ENCODE peak calls at places on chromosome 5, in ten cellular contexts. O is ascending aorta; A is thyroid gland; W is IMR-90; V is effector memory CD4-positive, alpha-beta T cell; I is cardiac muscle cell; T is suprapubic skin; D is naive thymus-derived CD4-positive, alpha-beta T cell; K is transverse colon; L is DND-41. H is an unnamed sample. For H3K36me3 and H3K27me3, the result is how much of the 10 kb centered on the place peaks cover.

GRCh38 chr5:1975406-1975715 is 92.6 kb upstream of the IRX4 start:
- DNase-seq in D (no peak), T (no peak), O (no peak), A (no peak), K (peak), I (no peak), L (peak), V (no peak), W (no peak), H (no peak)

GRCh38 chr5:160651682-160652645 is 200.0 kb downstream of the ATP10B start:
- DNase-seq in D (no peak), T (no peak), L (no peak), I (no peak), W (no peak), V (no peak), O (no peak), K (no peak), A (no peak), H (no peak)

GRCh38 chr5:128613111-128613510 is 75.1 kb upstream of the FBN2 start:
- DNase-seq in W (no peak), K (no peak), L (no peak), V (no peak), O (no peak), I (no peak), A (no peak), T (no peak), D (no peak), H (no peak)

GRCh38 chr5:146818790-146819189 is 59.8 kb downstream of the PPP2R2B start:
- DNase-seq in I (no peak), V (no peak), W (no peak), K (no peak), A (no peak), T (no peak), D (no peak), O (no peak), L (no peak), H (no peak)

GRCh38 chr5:102681403-102681983 is 73.6 kb upstream of the PAM start:
- DNase-seq in A (peak), T (peak), W (peak), V (peak), I (peak), D (peak), L (peak), O (no peak), K (peak), H (peak)

GRCh38 chr5:75612211-75612579 is 942 bp downstream of the ANKDD1B start:
- DNase-seq in A (no peak), K (no peak), W (no peak), I (no peak), O (no peak), V (no peak), L (no peak), T (no peak), D (no peak), H (no peak)

GRCh38 chr5:63774939-63775338 is 187.3 kb downstream of the HTR1A start:
- DNase-seq in K (no peak), D (no peak), O (no peak), V (no peak), I (no peak), L (no peak), A (no peak), W (no peak), T (no peak), H (no peak)

GRCh38 chr5:149229298-149229937 is 42.2 kb upstream of the AFAP1L1 start:
- DNase-seq in W (no peak), T (no peak), O (no peak), L (no peak), A (no peak), V (no peak), D (no peak), K (no peak), I (no peak), H (no peak)

GRCh38 chr5:41399840-41400239 is 110.6 kb downstream of the PLCXD3 start:
- DNase-seq in D (no peak), O (no peak), T (no peak), K (no peak), W (no peak), A (no peak), V (no peak), I (no peak), L (no peak), H (no peak)

GRCh38 chr5:153404747-153405146 is 85.7 kb upstream of the GRIA1 start:
- DNase-seq in K (no peak), V (no peak), A (no peak), W (no peak), L (no peak), T (no peak), I (peak), D (no peak), O (no peak), H (no peak)

GRCh38 chr5:153562189-153562588 is 71.7 kb downstream of the GRIA1 start:
- DNase-seq in L (no peak), D (no peak), V (no peak), I (no peak), T (no peak), O (no peak), W (peak), K (no peak), A (no peak), H (no peak)

GRCh38 chr5:176697929-176698520 is 50.7 kb downstream of the TSPAN17 start:
- DNase-seq in D (no peak), W (no peak), I (no peak), V (no peak), A (no peak), L (no peak), O (no peak), K (no peak), T (no peak), H (no peak)

GRCh38 chr5:35857004-35857345 is 284 bp downstream of the IL7R start:
- DNase-seq in L (peak), O (no peak), W (no peak), A (no peak), I (no peak), V (no peak), K (no peak), T (no peak), D (no peak), H (no peak)
- H3K27ac ChIP-seq in L (peak), O (no peak), W (peak), A (no peak), I (no peak), V (peak), K (peak), T (no peak), D (peak), H (peak)

DNA sequence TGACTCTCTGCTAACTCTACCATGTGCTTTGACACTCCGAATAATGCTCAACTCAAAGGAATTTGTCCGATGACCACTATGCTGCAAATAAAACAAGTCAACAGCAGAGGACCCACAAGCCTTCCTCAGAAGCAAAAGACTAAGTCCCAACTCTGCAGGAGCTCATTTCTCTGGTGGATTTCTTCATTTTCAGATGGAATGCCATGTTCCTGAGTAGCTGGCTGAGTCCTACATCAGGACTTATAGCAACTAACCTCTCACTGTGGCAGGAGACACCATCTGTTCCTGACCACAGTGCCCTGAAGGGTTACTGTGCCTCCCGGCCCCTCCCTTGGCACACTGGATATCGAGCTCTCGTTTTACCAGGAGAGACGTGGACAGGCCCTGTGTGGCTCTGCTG is 20.8 kb downstream of the LHFPL2 start:
- DNase-seq in V (no peak), O (no peak), W (peak), A (no peak), L (no peak), D (no peak), T (no peak), I (no peak), K (no peak), H (no peak)
- H3K36me3 ChIP-seq in V (under half), O (under half), W (half or more), A (under half), L (under half), D (under half), T (under half), I (under half), K (under half), H (under half)

GRCh38 chr5:58357121-58357520 is 102.8 kb downstream of the PLK2 start:
- DNase-seq in W (peak), I (no peak), V (no peak), L (no peak), D (no peak), K (no peak), T (no peak), A (no peak), O (no peak), H (no peak)
- H3K27me3 ChIP-seq in W (under half), I (under half), V (under half), L (under half), D (under half), K (under half), T (under half), A (under half), O (under half), H (under half)

DNA sequence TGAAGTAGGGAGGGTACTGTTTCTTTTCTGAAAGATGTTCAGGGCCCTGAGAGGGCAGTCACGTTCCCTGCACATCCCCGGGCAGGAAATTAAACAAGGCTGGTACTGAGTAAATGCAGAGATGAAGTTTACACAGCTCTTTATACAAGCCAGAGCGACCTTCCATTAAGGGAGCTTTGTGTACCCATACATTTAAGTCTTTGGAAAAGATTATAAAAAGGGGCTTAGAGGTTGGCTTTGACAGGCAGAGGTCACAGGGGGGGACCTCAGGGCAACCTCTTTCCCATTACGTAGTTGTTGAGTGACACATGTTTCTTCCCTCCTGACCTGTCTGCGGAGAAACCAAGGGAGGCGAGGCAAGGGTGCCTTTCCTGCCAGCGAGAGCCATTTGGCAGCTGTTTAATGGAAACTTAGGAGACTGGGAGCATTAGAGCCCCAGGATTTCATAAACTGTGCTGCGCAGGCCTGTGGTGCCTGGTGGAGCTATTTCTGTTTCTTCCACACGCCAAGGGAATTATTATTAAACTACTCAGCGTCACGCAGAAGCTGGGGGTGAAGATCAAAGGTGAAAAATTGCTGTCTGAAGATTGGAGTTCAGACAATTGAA is 3.1 kb upstream of the SMIM32 start:
- DNase-seq in K (no peak), A (no peak), V (no peak), L (no peak), W (no peak), O (no peak), T (no peak), D (no peak), I (no peak), H (no peak)
- H3K27ac ChIP-seq in K (no peak), A (no peak), V (no peak), L (no peak), W (no peak), O (no peak), T (no peak), D (no peak), I (no peak), H (no peak)

GRCh38 chr5:31435730-31436129 is 96.2 kb downstream of the DROSHA start:
- DNase-seq in L (no peak), V (no peak), A (no peak), T (no peak), O (no peak), K (no peak), D (no peak), I (no peak), W (no peak), H (no peak)
- H3K36me3 ChIP-seq in L (half or more), V (under half), A (under half), T (half or more), O (under half), K (under half), D (under half), I (under half), W (under half), H (under half)

GRCh38 chr5:178371362-178372090 is 138.9 kb upstream of the PHYKPL start:
- DNase-seq in W (no peak), V (no peak), D (no peak), I (no peak), T (no peak), L (no peak), A (no peak), K (no peak), O (no peak), H (no peak)
- H3K27me3 ChIP-seq in W (under half), V (under half), D (under half), I (under half), T (under half), L (under half), A (under half), K (under half), O (under half), H (under half)

DNA sequence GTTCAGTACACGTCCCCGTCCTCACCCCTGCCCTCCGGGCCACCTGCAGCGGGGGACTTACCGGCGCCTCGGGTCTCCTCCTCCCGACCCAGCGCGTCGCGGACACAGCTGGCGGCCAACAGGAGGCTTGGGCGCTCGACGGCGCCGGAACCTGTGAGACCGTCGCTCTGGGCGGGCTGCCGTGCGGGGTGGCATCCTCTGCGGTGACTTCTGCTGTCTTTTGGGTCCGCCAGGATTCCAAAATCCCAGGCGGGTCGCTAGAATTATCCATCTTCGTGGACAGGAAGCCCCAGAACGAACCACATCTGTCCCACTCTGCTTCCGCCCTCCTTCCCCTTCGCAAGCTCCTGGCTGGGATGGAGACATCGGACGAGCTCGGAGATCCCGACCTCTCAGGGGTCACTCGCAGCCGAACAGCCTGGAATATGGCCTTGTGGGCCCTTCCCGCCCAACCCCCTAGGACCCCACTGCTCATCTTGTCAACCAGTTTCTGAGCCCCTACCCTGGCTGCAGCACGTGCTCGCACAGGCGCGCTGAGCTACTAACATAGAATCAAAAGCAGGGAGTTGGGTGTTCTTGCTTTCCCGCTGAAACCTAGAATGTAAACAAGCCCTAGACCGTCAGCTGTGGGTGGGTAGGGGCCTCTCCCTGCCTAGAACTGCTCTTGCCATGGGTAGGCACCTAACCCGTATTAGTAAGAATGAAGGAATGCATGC is 947 bp upstream of the MARCHF3 start:
- DNase-seq in A (peak), L (no peak), D (peak), I (peak), K (no peak), W (no peak), T (no peak), O (no peak), V (no peak), H (peak)
- H3K27ac ChIP-seq in A (peak), L (no peak), D (peak), I (peak), K (peak), W (peak), T (peak), O (peak), V (peak), H (peak)

GRCh38 chr5:138159666-138160065 is 18.8 kb downstream of the BRD8 start:
- DNase-seq in W (no peak), D (no peak), L (no peak), I (no peak), V (no peak), K (no peak), T (no peak), O (no peak), A (no peak), H (no peak)

GRCh38 chr5:138157626-138158025 is 18.4 kb upstream of the NME5 start:
- DNase-seq in T (no peak), D (no peak), A (no peak), L (no peak), O (no peak), K (no peak), V (no peak), W (no peak), I (no peak), H (no peak)

GRCh38 chr5:138163721-138164120 is 14.7 kb downstream of the BRD8 start:
- DNase-seq in D (no peak), W (no peak), I (no peak), V (no peak), A (no peak), T (no peak), K (no peak), O (no peak), L (no peak), H (no peak)

DNA sequence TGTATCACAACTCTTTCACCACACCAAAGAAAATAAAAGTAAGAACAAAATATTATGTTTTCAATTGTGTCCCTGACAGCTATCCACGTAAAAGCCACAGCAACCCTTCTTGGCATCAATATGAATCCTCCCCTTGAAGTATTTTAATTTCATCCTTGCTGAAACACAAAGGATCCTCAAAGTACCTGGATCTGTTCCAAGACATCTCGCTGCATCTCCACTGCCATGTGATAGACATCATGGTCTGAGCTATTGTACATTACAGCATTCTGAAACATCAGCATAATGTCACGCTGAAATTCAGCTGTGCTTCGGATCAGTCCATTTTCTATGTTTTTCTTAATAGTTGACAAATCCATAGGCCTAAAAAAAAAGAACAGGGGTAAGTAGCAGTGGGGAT is 17.7 kb downstream of the BRD8 start:
- DNase-seq in A (no peak), V (no peak), O (no peak), L (no peak), D (no peak), T (no peak), K (no peak), I (no peak), W (no peak), H (no peak)
- H3K36me3 ChIP-seq in A (half or more), V (half or more), O (half or more), L (half or more), D (half or more), T (half or more), K (under half), I (half or more), W (half or more), H (half or more)

DNA sequence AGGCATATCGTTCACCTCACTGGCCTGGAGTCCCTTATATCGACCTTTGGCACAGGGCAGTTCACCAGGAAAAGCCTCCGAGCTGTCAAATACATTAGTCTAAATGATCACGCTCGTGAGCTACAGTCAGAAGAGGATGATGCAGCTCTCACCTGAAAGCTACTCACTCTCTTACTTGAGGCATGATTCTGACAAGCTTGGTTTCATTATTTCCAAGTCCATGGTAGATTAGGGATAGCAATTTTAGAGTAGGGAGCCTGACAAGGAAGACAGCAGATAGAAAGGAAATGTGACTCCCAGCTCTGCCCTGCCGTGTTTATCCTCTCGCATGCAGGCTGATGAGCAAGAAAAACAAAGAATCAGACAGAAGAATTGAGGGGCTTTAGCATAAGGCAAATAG is 98.0 kb upstream of the MAP1B start:
- DNase-seq in V (no peak), W (no peak), L (no peak), K (no peak), O (no peak), A (no peak), I (no peak), T (no peak), D (no peak), H (no peak)
- H3K27me3 ChIP-seq in V (under half), W (under half), L (under half), K (under half), O (under half), A (under half), I (under half), T (under half), D (under half), H (under half)